ENCODE peak calls at places on chromosomes 6 and 20, in six cellular contexts. B, Q, O, V, X and U are unnamed samples.

GRCh38 chr20:325043-325888 is at the start of gene SOX12:
- DNase-seq in B (peak), Q (peak), O (peak), V (peak), X (no peak), U (no peak)

GRCh38 chr6:3750324-3751018 is 1.0 kb downstream of the PXDC1 start:
- DNase-seq in B (peak), Q (peak), O (no peak), V (peak), X (no peak), U (no peak)

GRCh38 chr6:78487401-78487800 is 379.9 kb upstream of the IRAK1BP1 start:
- DNase-seq in B (no peak), Q (peak), O (peak), V (no peak), X (no peak), U (no peak)

GRCh38 chr6:52364480-52365166 is 2.7 kb downstream of the PAQR8 start:
- DNase-seq in B (no peak), Q (no peak), O (no peak), V (no peak), X (no peak), U (no peak)

GRCh38 chr6:123564363-123564762 is 72.4 kb downstream of the TRDN start:
- DNase-seq in B (no peak), Q (no peak), O (no peak), V (no peak), X (no peak), U (no peak)

GRCh38 chr6:122161136-122161535 is 238.3 kb upstream of the HSF2 start:
- DNase-seq in B (no peak), Q (no peak), O (no peak), V (no peak), X (no peak), U (no peak)

GRCh38 chr6:1885576-1886003 is 275.9 kb downstream of the FOXC1 start:
- DNase-seq in B (no peak), Q (peak), O (no peak), V (no peak), X (no peak), U (no peak)

GRCh38 chr6:47524136-47524840 is 46.7 kb downstream of the CD2AP start:
- DNase-seq in B (no peak), Q (peak), O (no peak), V (no peak), X (no peak), U (no peak)

GRCh38 chr6:44679906-44680698 is 292.6 kb downstream of the CDC5L start:
- DNase-seq in B (no peak), Q (no peak), O (no peak), V (no peak), X (no peak), U (no peak)

GRCh38 chr6:33672808-33673207 is 38.7 kb downstream of the UQCC2 start:
- DNase-seq in B (peak), Q (peak), O (peak), V (peak), X (peak), U (peak)

GRCh38 chr20:63087872-63088680 is 81.3 kb upstream of the BHLHE23 start:
- DNase-seq in B (no peak), Q (no peak), O (no peak), V (no peak), X (no peak), U (no peak)

DNA sequence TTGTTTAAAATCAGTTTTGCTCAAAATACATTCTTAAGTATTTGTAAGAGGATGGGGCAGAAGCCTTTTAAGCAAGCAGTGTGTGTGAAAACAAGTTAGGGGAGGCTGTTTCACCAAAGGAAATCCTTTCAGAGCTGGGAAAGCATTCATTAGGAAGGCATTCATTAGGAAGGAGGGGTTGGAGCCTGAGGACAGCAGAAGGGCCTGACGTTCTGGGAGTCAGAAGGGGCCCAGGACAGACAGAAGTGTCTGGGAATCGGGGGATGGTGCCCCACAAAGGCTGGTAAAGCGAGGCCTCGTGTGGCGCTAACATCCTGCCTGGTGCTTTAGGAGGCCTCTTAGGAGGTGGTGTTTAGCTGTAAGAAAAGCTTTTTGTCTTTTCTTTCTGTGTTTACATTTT is 80.6 kb upstream of the NXT1 start:
- DNase-seq in B (no peak), Q (peak), O (no peak), V (no peak), X (no peak), U (no peak)
- H3K4me3 ChIP-seq in B (no peak), Q (no peak), O (no peak), V (no peak), X (no peak), U (no peak)

DNA sequence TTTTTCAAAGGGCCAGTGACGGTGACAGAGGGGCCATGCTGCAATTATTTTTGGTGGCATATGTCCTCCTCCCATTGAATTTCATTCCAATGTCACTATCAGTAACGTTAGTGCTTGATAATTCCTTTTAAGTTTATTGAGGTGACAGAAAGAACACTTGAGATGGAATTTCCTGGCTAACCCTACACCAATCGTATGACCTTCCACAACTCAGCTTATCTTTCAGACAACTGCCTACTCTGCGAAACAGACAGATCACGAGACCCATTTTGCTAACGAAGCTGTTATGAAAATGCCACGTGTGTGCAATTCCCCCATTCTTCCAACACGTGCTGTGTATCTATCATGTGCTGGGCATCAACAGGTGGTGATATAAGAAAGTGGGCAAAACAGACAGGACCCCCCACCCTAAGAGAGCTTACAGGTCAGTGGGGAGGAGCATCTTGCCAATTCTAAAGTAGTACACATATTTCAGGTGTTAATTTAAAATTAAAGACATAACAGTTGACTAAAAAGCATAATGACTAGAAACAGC is 113.0 kb downstream of the IRF4 start:
- DNase-seq in B (no peak), Q (no peak), O (no peak), V (no peak), X (no peak), U (no peak)
- TF ChIP-seq CTCF in B (no peak), Q (no peak), O (no peak), V (no peak), X (no peak), U (no peak)

DNA sequence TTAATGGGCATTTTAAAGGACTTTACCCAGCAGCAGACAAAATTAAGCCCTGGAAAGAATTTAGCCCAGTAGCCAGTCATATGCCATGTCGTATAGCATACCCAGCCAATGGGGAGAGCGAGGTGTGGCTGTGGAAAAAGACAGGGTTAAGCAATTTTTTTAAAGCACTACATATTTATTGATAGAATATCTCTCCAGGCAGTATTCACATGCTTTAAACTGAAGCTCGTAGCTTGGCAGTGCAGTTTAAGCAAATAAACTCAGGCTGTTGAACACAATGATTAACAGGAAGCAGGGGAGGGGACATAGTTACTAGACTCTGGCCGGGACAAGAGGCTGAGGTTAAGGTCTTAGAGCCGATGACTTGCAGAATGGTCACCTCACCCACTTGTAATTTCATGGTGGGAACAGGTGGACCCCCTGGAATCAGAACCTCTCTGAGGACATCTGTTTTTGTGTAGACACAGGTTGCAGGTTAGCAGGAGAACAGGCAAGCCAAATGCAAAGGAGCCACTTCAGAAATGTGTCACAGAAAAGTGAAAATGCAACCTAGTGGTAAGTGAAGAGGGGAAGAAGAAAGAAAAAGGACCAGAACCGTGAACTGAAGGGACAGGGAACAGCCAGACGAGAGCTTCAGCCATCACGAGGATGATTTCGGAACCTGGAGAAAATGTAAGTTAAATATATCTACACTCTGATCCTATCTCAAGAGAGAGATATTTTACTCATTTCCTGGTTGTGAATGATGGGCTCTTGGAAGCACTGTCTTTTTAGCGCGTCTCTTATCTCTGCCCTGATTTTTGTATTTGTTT is 7.2 kb downstream of the GCNT2 start:
- DNase-seq in B (peak), Q (peak), O (no peak), V (no peak), X (no peak), U (no peak)
- H3K4me3 ChIP-seq in B (peak), Q (peak), O (no peak), V (peak), X (peak), U (no peak)

GRCh38 chr20:52191132-52191435 is 495 bp downstream of the ZFP64 start:
- DNase-seq in B (no peak), Q (peak), O (no peak), V (no peak), X (no peak), U (no peak)

GRCh38 chr20:52191436-52192295 is at the start of gene ZFP64:
- DNase-seq in B (peak), Q (peak), O (peak), V (peak), X (peak), U (peak)

GRCh38 chr20:52193133-52193532 is 1.6 kb upstream of the ZFP64 start:
- DNase-seq in B (no peak), Q (no peak), O (no peak), V (no peak), X (no peak), U (no peak)

GRCh38 chr20:52193886-52194545 is 2.4 kb upstream of the ZFP64 start:
- DNase-seq in B (no peak), Q (no peak), O (no peak), V (no peak), X (no peak), U (no peak)

GRCh38 chr20:52192296-52193007 is 873 bp upstream of the ZFP64 start:
- DNase-seq in B (peak), Q (no peak), O (no peak), V (no peak), X (no peak), U (no peak)
- TF ChIP-seq CTCF in B (peak), Q (peak), O (peak), V (no peak), X (no peak), U (peak)

GRCh38 chr20:3753098-3753497 is 14.5 kb downstream of the ADISSP start:
- DNase-seq in B (peak), Q (peak), O (no peak), V (no peak), X (peak), U (peak)

GRCh38 chr20:3749689-3750639 is 17.5 kb downstream of the HSPA12B start:
- DNase-seq in B (no peak), Q (no peak), O (no peak), V (no peak), X (no peak), U (no peak)

GRCh38 chr20:3752386-3752759 is 15.2 kb downstream of the ADISSP start:
- DNase-seq in B (no peak), Q (no peak), O (no peak), V (no peak), X (no peak), U (no peak)

GRCh38 chr20:3751664-3752385 is 15.7 kb downstream of the ADISSP start:
- DNase-seq in B (peak), Q (no peak), O (no peak), V (no peak), X (no peak), U (no peak)

GRCh38 chr20:3751284-3751663 is 16.3 kb downstream of the ADISSP start:
- DNase-seq in B (no peak), Q (no peak), O (no peak), V (no peak), X (no peak), U (no peak)
- H3K4me3 ChIP-seq in B (no peak), Q (no peak), O (no peak), V (peak), X (no peak), U (no peak)

GRCh38 chr20:10434832-10435812 is at the start of gene SLX4IP:
- DNase-seq in B (peak), Q (peak), O (peak), V (peak), X (peak), U (peak)
- TF ChIP-seq CTCF in B (no peak), Q (no peak), O (no peak), V (no peak), X (no peak), U (no peak)

GRCh38 chr20:2508631-2509467 is at the start of gene ZNF343:
- DNase-seq in B (peak), Q (peak), O (no peak), V (peak), X (peak), U (no peak)

GRCh38 chr20:2509468-2509781 is 710 bp upstream of the ZNF343 start:
- DNase-seq in B (no peak), Q (peak), O (no peak), V (no peak), X (no peak), U (no peak)

GRCh38 chr20:2507464-2507863 is 1.3 kb downstream of the ZNF343 start:
- DNase-seq in B (no peak), Q (peak), O (no peak), V (no peak), X (no peak), U (no peak)

GRCh38 chr20:2507875-2508630 is 662 bp downstream of the ZNF343 start:
- DNase-seq in B (no peak), Q (peak), O (no peak), V (peak), X (no peak), U (no peak)

DNA sequence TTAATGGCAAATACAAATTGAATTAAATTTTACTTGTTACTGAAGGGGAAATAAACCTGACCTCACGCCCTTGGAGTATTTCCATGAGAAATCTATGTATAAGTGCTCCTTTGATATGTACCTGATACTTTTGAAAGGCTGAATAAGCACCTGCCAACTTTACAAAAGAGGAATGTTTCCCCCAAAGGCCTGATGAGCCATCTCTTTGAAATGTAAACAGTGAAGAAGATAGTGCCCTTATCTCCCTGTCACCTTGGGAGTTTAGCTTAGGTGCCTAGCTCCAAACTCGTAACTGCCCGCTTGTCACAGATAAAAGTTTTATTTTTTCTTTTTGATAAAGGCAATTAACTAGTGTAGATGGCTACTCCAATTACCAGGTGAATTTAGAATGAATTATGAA is 1.1 kb upstream of the ZNF343 start:
- DNase-seq in B (no peak), Q (no peak), O (no peak), V (no peak), X (no peak), U (no peak)
- H3K4me3 ChIP-seq in B (no peak), Q (no peak), O (no peak), V (peak), X (no peak), U (no peak)